ENCODE peak calls at places on chromosomes 1 and 21, in eight cellular contexts. F, X, A, S, J, Y, O and Z are unnamed samples.
A peak's percentile ranks its signal among the peaks of the same experiment; 100 is the strongest.

GRCh38 chr1:80987106-80987505 is 813.6 kb upstream of the ADGRL2 start:
- DNase-seq in F (no peak), X (no peak), A (no peak), S (no peak), J (no peak), Y (no peak), O (no peak), Z (no peak)

GRCh38 chr1:90580176-90580575 is 136.9 kb downstream of the BARHL2 start:
- DNase-seq in F (no peak), X (no peak), A (no peak), S (no peak), J (peak; percentile 60), Y (no peak), O (no peak), Z (no peak)

GRCh38 chr21:43585924-43586411 is 73.3 kb downstream of the HSF2BP start:
- DNase-seq in F (no peak), X (peak; percentile 99), A (no peak), S (peak; percentile 78), J (no peak), Y (peak; percentile 48), O (peak; percentile 65), Z (no peak)

GRCh38 chr1:211697356-211697755 is 21.9 kb upstream of the NEK2 start:
- DNase-seq in F (no peak), X (no peak), A (peak; percentile 41), S (no peak), J (peak; percentile 63), Y (no peak), O (no peak), Z (peak; percentile 91)

GRCh38 chr21:16195896-16196443 is 466.2 kb downstream of the USP25 start:
- DNase-seq in F (no peak), X (peak; percentile 48), A (no peak), S (no peak), J (no peak), Y (no peak), O (no peak), Z (no peak)

GRCh38 chr1:115343200-115343737 is 5.2 kb upstream of the NGF start:
- DNase-seq in F (no peak), X (no peak), A (no peak), S (no peak), J (peak; percentile 34), Y (no peak), O (no peak), Z (no peak)

GRCh38 chr1:52904590-52905375 is 16.8 kb downstream of the ECHDC2 start:
- DNase-seq in F (no peak), X (no peak), A (no peak), S (peak; percentile 61), J (peak; percentile 62), Y (no peak), O (no peak), Z (peak; percentile 63)

GRCh38 chr1:24387636-24388035 is 25.9 kb downstream of the STPG1 start:
- DNase-seq in F (no peak), X (no peak), A (no peak), S (no peak), J (no peak), Y (no peak), O (no peak), Z (no peak)

GRCh38 chr1:244097523-244098390 is 46.7 kb downstream of the ZBTB18 start:
- DNase-seq in F (no peak), X (no peak), A (no peak), S (no peak), J (no peak), Y (no peak), O (no peak), Z (no peak)

GRCh38 chr1:233730380-233730779 is 116.5 kb downstream of the KCNK1 start:
- DNase-seq in F (no peak), X (no peak), A (no peak), S (no peak), J (no peak), Y (no peak), O (no peak), Z (no peak)

GRCh38 chr21:44903054-44903685 is 17.5 kb downstream of the ITGB2 start:
- DNase-seq in F (no peak), X (no peak), A (no peak), S (no peak), J (no peak), Y (no peak), O (peak; percentile 24), Z (no peak)

DNA sequence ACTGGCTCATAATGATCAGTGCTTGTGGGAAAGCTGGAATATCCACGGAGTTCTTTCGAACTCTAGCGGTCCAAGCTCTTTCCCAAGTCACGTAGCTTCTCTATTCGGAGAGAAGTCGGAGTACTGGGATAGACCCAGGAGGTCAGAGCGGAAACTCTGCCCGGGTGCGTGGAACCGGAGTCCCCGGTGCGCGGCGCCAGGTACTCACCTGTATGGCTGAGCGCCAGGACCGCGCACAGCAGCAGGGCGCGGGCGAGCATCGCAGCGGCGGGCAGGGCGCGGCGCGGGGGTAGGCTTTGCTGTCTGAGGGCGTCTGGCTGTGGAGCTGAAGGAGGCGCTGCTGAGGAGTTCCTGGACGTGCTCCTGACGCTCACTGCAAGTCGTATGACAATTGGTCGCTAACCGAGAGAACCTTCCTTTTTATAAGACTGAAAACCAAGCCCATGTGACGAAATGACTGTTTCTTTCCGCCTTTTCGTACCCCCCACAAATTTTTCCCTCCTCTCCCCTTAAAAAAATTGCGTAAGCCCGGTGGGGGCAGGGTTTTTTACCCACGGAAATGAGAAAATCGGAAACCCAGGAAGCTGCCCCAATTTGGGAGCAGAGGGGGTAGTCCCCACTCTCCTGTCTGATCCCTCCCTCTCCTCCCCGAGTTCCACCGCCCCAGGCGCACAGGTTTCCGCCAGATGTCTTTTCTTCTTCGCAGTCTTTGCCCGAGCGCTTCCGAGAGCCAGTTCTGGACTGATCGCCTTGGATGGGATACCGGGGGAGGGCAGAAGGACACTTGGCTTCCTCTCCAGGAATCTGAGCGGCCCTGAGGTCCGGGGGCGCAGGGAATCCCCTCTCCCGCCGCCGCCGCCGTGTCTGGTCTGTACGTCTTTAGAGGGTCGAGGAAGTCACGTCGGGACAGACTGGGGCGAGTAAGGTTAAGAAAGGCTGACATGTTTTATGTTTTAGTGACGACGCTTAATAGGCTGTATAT is at the start of gene PTGS2:
- DNase-seq in F (peak; percentile 24), X (peak; percentile 92), A (peak; percentile 25), S (peak; percentile 84), J (no peak), Y (peak; percentile 56), O (peak; percentile 78), Z (peak; percentile 88)
- TF ChIP-seq CTCF in F (peak; percentile 43), X (peak; percentile 67), A (peak; percentile 36), S (peak; percentile 48), J (no peak), Y (peak; percentile 48), O (peak; percentile 22), Z (peak; percentile 58)

DNA sequence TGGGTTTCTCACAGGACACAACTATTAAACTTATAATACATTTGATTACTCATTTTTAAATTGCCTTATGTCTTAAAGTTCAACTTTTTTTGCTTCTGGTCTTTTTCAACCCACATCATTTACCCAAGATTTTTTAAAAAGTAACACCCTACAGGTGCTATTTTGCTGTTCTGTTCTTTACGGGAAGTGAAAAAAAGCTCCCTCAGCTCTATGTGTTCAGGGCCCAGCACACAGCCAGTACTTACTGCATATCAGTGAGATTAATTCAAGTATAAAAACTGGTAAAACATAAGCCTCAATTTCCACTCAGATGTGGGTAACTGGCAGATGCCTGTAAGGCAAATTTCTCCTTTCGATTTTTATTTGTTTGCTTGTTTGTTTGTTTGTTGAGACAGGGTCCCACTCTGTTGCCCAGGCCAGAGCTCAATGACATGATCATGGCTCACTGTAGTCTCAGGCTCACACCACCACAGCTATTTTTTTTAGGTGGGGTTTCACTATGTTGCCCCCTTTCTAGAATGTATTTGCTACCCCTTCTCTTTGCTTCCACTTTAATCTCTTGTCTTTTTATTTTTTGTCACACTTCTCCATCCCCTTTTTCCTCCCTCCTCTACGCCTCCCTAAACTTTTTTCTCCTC is 20.3 kb downstream of the RNASEL start:
- DNase-seq in F (no peak), X (no peak), A (no peak), S (no peak), J (no peak), Y (no peak), O (no peak), Z (peak; percentile 30)
- H3K4me3 ChIP-seq in F (no peak overlapping the region), X (no peak overlapping the region), A (no peak overlapping the region), S (no peak overlapping the region), J (no peak overlapping the region), Y (no peak overlapping the region), O (no peak overlapping the region), Z (no peak overlapping the region)

GRCh38 chr1:192581131-192581927 is 5.8 kb downstream of the RGS1 start:
- DNase-seq in F (no peak), X (no peak), A (no peak), S (no peak), J (no peak), Y (no peak), O (no peak), Z (no peak)

GRCh38 chr1:192579319-192579738 is 3.8 kb downstream of the RGS1 start:
- DNase-seq in F (no peak), X (peak; percentile 53), A (no peak), S (no peak), J (peak; percentile 48), Y (no peak), O (no peak), Z (peak; percentile 55)

GRCh38 chr1:192577145-192578140 is 1.9 kb downstream of the RGS1 start:
- DNase-seq in F (no peak), X (no peak), A (no peak), S (no peak), J (no peak), Y (no peak), O (no peak), Z (no peak)

GRCh38 chr1:192578144-192578909 is 2.8 kb downstream of the RGS1 start:
- DNase-seq in F (no peak), X (no peak), A (no peak), S (no peak), J (no peak), Y (no peak), O (no peak), Z (no peak)

GRCh38 chr1:192580351-192580962 is 4.9 kb downstream of the RGS1 start:
- DNase-seq in F (no peak), X (peak; percentile 75), A (no peak), S (no peak), J (peak; percentile 60), Y (no peak), O (no peak), Z (peak; percentile 66)
- TF ChIP-seq CTCF in F (no peak), X (peak; percentile 69), A (peak; percentile 52), S (peak; percentile 66), J (peak; percentile 81), Y (no peak), O (no peak), Z (peak; percentile 35)

GRCh38 chr1:100352267-100353072 is at the start of gene CDC14A:
- DNase-seq in F (peak; percentile 61), X (peak; percentile 99), A (peak; percentile 64), S (peak; percentile 92), J (peak; percentile 92), Y (peak; percentile 84), O (peak; percentile 95), Z (peak; percentile 95)

GRCh38 chr1:100358210-100358609 is 5.9 kb downstream of the CDC14A start:
- DNase-seq in F (no peak), X (no peak), A (no peak), S (no peak), J (peak; percentile 18), Y (no peak), O (no peak), Z (peak; percentile 22)

GRCh38 chr1:100353988-100354387 is 1.7 kb downstream of the CDC14A start:
- DNase-seq in F (no peak), X (no peak), A (no peak), S (peak; percentile 20), J (no peak), Y (no peak), O (no peak), Z (no peak)

GRCh38 chr1:100353073-100353801 is 931 bp downstream of the CDC14A start:
- DNase-seq in F (no peak), X (no peak), A (no peak), S (peak; percentile 13), J (peak; percentile 60), Y (no peak), O (peak; percentile 40), Z (peak; percentile 68)

GRCh38 chr1:100354971-100355394 is 2.7 kb downstream of the CDC14A start:
- DNase-seq in F (no peak), X (peak; percentile 66), A (no peak), S (no peak), J (no peak), Y (no peak), O (no peak), Z (no peak)
- H3K4me3 ChIP-seq in F (peak overlapping the region; percentile 9), X (no peak overlapping the region), A (no peak overlapping the region), S (no peak overlapping the region), J (peak overlapping the region; percentile 30), Y (no peak overlapping the region), O (peak overlapping the region; percentile 66), Z (no peak overlapping the region)